ENCODE peak calls at places on chromosome 22, in five cellular contexts. D is fibroblast of pulmonary artery, V is psoas muscle, R is epithelial cell of esophagus, U is fibroblast of lung. F is an unnamed sample.

GRCh38 chr22:47548953-47549740 is 786.7 kb downstream of the TBC1D22A start:
- DNase-seq in V (no peak), R (no peak), D (no peak), U (no peak), F (no peak)

GRCh38 chr22:22460635-22461034 is 47.9 kb downstream of the ZNF280B start:
- DNase-seq in D (peak), U (no peak), R (no peak), V (no peak), F (no peak)

GRCh38 chr22:37623075-37624016 is 14.7 kb downstream of the GGA1 start:
- DNase-seq in U (peak), V (peak), R (peak), D (peak), F (no peak)

GRCh38 chr22:46054091-46054877 is 77.3 kb upstream of the WNT7B start:
- DNase-seq in V (peak), U (peak), R (peak), D (peak), F (no peak)

GRCh38 chr22:28072066-28072465 is 153.0 kb upstream of the PITPNB start:
- DNase-seq in V (no peak), R (peak), D (no peak), U (no peak), F (no peak)

GRCh38 chr22:19970479-19971275 is 29.1 kb upstream of the TXNRD2 start:
- DNase-seq in D (peak), U (peak), V (peak), R (peak), F (no peak)

GRCh38 chr22:45896153-45896951 is 80.6 kb downstream of the WNT7B start:
- DNase-seq in R (peak), V (peak), U (no peak), D (no peak), F (peak)

GRCh38 chr22:23549198-23549595 is 30.9 kb downstream of the IGLL1 start:
- DNase-seq in U (no peak), V (no peak), D (no peak), R (no peak), F (no peak)

GRCh38 chr22:35353318-35353717 is 27.6 kb upstream of the HMOX1 start:
- DNase-seq in D (no peak), R (no peak), U (no peak), V (no peak), F (no peak)

GRCh38 chr22:37275622-37276021 is 6.7 kb upstream of the CYTH4 start:
- DNase-seq in R (no peak), V (no peak), U (no peak), D (no peak), F (no peak)

GRCh38 chr22:40637181-40638150 is 947 bp upstream of the MRTFA start:
- DNase-seq in V (peak), U (no peak), D (no peak), R (peak), F (no peak)

GRCh38 chr22:39184586-39185577 is 32.4 kb upstream of the CBX7 start:
- DNase-seq in U (peak), R (no peak), V (no peak), D (peak), F (no peak)

GRCh38 chr22:30238661-30239420 is 7.7 kb downstream of the LIF start:
- DNase-seq in V (no peak), D (peak), U (peak), R (no peak), F (no peak)

GRCh38 chr22:17733484-17733883 is 40.8 kb downstream of the BID start:
- DNase-seq in D (no peak), V (no peak), R (no peak), U (no peak), F (no peak)

GRCh38 chr22:20061481-20061861 is 18.6 kb upstream of the DGCR8 start:
- DNase-seq in R (peak), V (no peak), U (peak), D (peak), F (no peak)

GRCh38 chr22:48491451-48491941 is 1336.2 kb downstream of the BRD1 start:
- DNase-seq in U (no peak), D (no peak), R (no peak), V (no peak), F (no peak)

GRCh38 chr22:39423976-39424375 is 24.4 kb downstream of the TAB1 start:
- DNase-seq in U (no peak), R (no peak), V (no peak), D (no peak), F (no peak)

GRCh38 chr22:19011075-19011474 is 75.0 kb upstream of the PRODH start:
- DNase-seq in D (no peak), V (no peak), R (peak), U (no peak), F (no peak)

GRCh38 chr22:41181349-41182241 is 23.5 kb upstream of the L3MBTL2 start:
- DNase-seq in D (peak), U (no peak), V (no peak), R (peak), F (no peak)

GRCh38 chr22:40578171-40578570 is 58.3 kb downstream of the MRTFA start:
- DNase-seq in U (no peak), V (no peak), D (no peak), R (no peak), F (no peak)

GRCh38 chr22:33221566-33221965 is 163.4 kb upstream of the SYN3 start:
- DNase-seq in R (no peak), V (no peak), U (no peak), D (no peak), F (no peak)

GRCh38 chr22:30025187-30025586 is 55.1 kb upstream of the HORMAD2 start:
- DNase-seq in D (no peak), R (peak), V (no peak), U (no peak), F (no peak)

GRCh38 chr22:45878051-45878764 is 98.8 kb downstream of the WNT7B start:
- DNase-seq in V (no peak), R (no peak), U (no peak), D (no peak), F (no peak)

GRCh38 chr22:47739216-47739615 is 976.8 kb downstream of the TBC1D22A start:
- DNase-seq in V (no peak), D (no peak), U (no peak), R (no peak), F (no peak)

GRCh38 chr22:23503142-23503541 is 76.9 kb downstream of the IGLL1 start:
- DNase-seq in V (no peak), U (no peak), D (no peak), R (no peak), F (no peak)

GRCh38 chr22:38199826-38200559 is 1.8 kb upstream of the MAFF start:
- DNase-seq in R (no peak), V (no peak), D (no peak), U (no peak), F (no peak)

GRCh38 chr22:24588370-24588755 is 4.5 kb downstream of the LRRC75B start:
- DNase-seq in V (no peak), R (no peak), U (no peak), D (no peak), F (no peak)

GRCh38 chr22:38347944-38348750 is 30.9 kb upstream of the CSNK1E start:
- DNase-seq in V (no peak), D (no peak), R (peak), U (no peak), F (no peak)

GRCh38 chr22:38257170-38257569 is 15.6 kb downstream of the TMEM184B start:
- DNase-seq in D (peak), U (peak), V (no peak), R (no peak), F (no peak)

GRCh38 chr22:22006596-22006990 is 24.0 kb upstream of the TOP3B start:
- DNase-seq in V (no peak), D (no peak), R (no peak), U (no peak), F (no peak)

GRCh38 chr22:28252539-28252938 is 333.5 kb upstream of the PITPNB start:
- DNase-seq in D (no peak), V (no peak), R (no peak), U (no peak), F (no peak)

GRCh38 chr22:29359469-29359868 is 28.9 kb downstream of the AP1B1 start:
- DNase-seq in D (peak), U (peak), R (peak), V (peak), F (no peak)

GRCh38 chr22:34502821-34503220 is 563.1 kb upstream of the ISX start:
- DNase-seq in R (no peak), V (no peak), D (no peak), U (no peak), F (no peak)

GRCh38 chr22:35480627-35481565 is 59.7 kb upstream of the RASD2 start:
- DNase-seq in D (no peak), U (no peak), R (no peak), V (no peak), F (no peak)

GRCh38 chr22:42108848-42109247 is 18.3 kb upstream of the NDUFA6 start:
- DNase-seq in R (no peak), D (no peak), U (no peak), V (no peak), F (no peak)

GRCh38 chr22:16717699-16718558 is 107.3 kb downstream of the XKR3 start:
- DNase-seq in V (no peak), U (no peak), D (no peak), R (no peak), F (no peak)
- H3K4me3 ChIP-seq in V (no peak), U (no peak), D (no peak), R (no peak), F (no peak)

GRCh38 chr22:49817359-49817758 is 10.3 kb downstream of the BRD1 start:
- DNase-seq in D (no peak), R (no peak), U (no peak), V (no peak), F (no peak)

GRCh38 chr22:49823289-49824045 is 4.2 kb downstream of the BRD1 start:
- DNase-seq in R (no peak), U (no peak), D (no peak), V (no peak), F (no peak)

GRCh38 chr22:49824185-49824925 is 3.3 kb downstream of the BRD1 start:
- DNase-seq in V (no peak), R (peak), D (no peak), U (no peak), F (no peak)

GRCh38 chr22:49824936-49825335 is 2.7 kb downstream of the BRD1 start:
- DNase-seq in R (no peak), U (no peak), D (no peak), V (no peak), F (no peak)

GRCh38 chr22:49820984-49821383 is 6.7 kb downstream of the BRD1 start:
- DNase-seq in D (no peak), V (no peak), R (no peak), U (no peak), F (no peak)
- TF ChIP-seq CTCF in D (no peak), V (no peak), R (no peak), U (peak), F (no peak)

GRCh38 chr22:44862981-44863860 is 110.8 kb downstream of the ARHGAP8 start:
- DNase-seq in R (no peak), V (no peak), D (no peak), U (no peak), F (no peak)

GRCh38 chr22:44861245-44861644 is 108.9 kb downstream of the ARHGAP8 start:
- DNase-seq in V (no peak), U (no peak), R (no peak), D (no peak), F (no peak)

GRCh38 chr22:44862281-44862680 is 109.9 kb downstream of the ARHGAP8 start:
- DNase-seq in D (no peak), R (no peak), U (no peak), V (no peak), F (no peak)

GRCh38 chr22:44869196-44869595 is 116.8 kb downstream of the ARHGAP8 start:
- DNase-seq in V (no peak), D (no peak), U (no peak), R (no peak), F (no peak)

GRCh38 chr22:44865193-44866057 is 113.0 kb downstream of the ARHGAP8 start:
- DNase-seq in R (no peak), D (no peak), U (no peak), V (no peak), F (no peak)
- H3K4me3 ChIP-seq in R (no peak), D (no peak), U (no peak), V (no peak), F (no peak)

DNA sequence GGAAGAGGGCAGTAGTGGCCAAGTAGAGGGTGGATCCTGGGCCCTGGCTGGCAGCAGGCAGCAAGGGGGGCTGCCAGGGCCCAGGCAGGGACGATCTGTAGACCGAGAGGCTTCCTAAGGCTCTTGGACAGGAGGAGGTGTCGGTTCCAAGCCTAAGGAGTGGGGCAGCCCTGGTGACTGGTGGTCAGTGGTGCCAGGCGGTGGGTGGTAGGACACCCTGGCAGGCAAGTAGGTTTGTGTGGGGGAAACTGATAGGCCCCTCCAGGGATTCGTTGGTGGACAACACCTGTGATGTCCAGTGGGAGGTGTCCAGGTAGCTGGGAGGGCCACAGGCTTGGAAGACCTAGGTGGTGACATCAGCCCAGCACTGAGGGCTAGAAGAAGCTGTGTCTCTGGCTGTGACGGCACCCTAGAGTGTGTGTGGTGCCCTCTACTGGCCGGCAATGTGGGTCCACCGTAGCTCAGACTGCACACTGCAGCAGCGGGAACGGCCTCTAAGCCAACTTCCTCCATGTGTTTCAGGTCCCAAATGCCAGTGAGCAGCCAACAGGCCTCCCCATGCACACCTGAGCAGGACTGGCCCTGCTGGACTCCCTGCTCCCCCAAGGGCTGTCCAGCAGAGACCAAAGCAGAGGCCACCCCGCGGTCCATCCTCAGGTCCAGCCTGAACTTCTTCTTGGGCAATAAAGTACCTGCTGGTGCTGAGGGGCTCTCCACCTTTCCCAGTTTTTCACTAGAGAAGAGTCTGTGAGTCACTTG is 9.4 kb upstream of the SAMM50 start:
- DNase-seq in D (peak), R (peak), V (peak), U (peak), F (no peak)
- TF ChIP-seq CTCF in D (peak), R (peak), V (peak), U (peak), F (peak)